ENCODE peak calls at places on chromosomes 11 and 22, in seven cellular contexts. R, B, K, C, W, E and X are unnamed samples.

GRCh38 chr22:38043151-38044039 is 13.8 kb upstream of the PICK1 start:
- DNase-seq in R (no peak), B (no peak), K (no peak), C (no peak), W (no peak), E (no peak), X (no peak)

GRCh38 chr11:64234840-64235379 is 526 bp downstream of the VEGFB start:
- DNase-seq in R (peak; percentile 79), B (no peak), K (no peak), C (no peak), W (no peak), E (no peak), X (peak; percentile 48)

GRCh38 chr11:88421530-88421929 is 84.0 kb upstream of the CTSC start:
- DNase-seq in R (no peak), B (no peak), K (no peak), C (peak; percentile 57), W (peak; percentile 31), E (no peak), X (no peak)

GRCh38 chr22:50705851-50706351 is 32.1 kb upstream of the ACR start:
- DNase-seq in R (no peak), B (no peak), K (no peak), C (no peak), W (no peak), E (no peak), X (no peak)

GRCh38 chr11:23556163-23556750 is 696.0 kb upstream of the CCDC179 start:
- DNase-seq in R (no peak), B (no peak), K (no peak), C (no peak), W (no peak), E (no peak), X (no peak)

GRCh38 chr11:78796956-78797355 is 222.3 kb upstream of the NARS2 start:
- DNase-seq in R (no peak), B (no peak), K (no peak), C (no peak), W (no peak), E (no peak), X (no peak)

GRCh38 chr11:68998390-68998911 is 14.6 kb downstream of the MRGPRF start:
- DNase-seq in R (peak; percentile 89), B (no peak), K (no peak), C (no peak), W (no peak), E (no peak), X (peak; percentile 0)

GRCh38 chr11:12284321-12285050 is 92.9 kb upstream of the PARVA start:
- DNase-seq in R (peak; percentile 1), B (no peak), K (no peak), C (no peak), W (no peak), E (no peak), X (no peak)

GRCh38 chr11:115085461-115086220 is 407.3 kb downstream of the NXPE2 start:
- DNase-seq in R (peak; percentile 75), B (no peak), K (no peak), C (no peak), W (no peak), E (no peak), X (no peak)

GRCh38 chr11:125404811-125405481 is 91.1 kb downstream of the FEZ1 start:
- DNase-seq in R (peak; percentile 91), B (peak; percentile 79), K (peak; percentile 11), C (peak; percentile 81), W (no peak), E (no peak), X (peak; percentile 69)

GRCh38 chr11:69518081-69518950 is 36.9 kb downstream of the LINC01488 start:
- DNase-seq in R (no peak), B (no peak), K (no peak), C (no peak), W (no peak), E (no peak), X (no peak)

GRCh38 chr11:87368151-87368550 is 330.4 kb downstream of the TMEM135 start:
- DNase-seq in R (no peak), B (no peak), K (no peak), C (no peak), W (no peak), E (no peak), X (no peak)

GRCh38 chr11:87366346-87366745 is 328.6 kb downstream of the TMEM135 start:
- DNase-seq in R (no peak), B (no peak), K (no peak), C (no peak), W (no peak), E (no peak), X (no peak)

GRCh38 chr11:87366766-87367405 is 329.2 kb downstream of the TMEM135 start:
- DNase-seq in R (no peak), B (no peak), K (no peak), C (no peak), W (no peak), E (no peak), X (no peak)

GRCh38 chr11:87369888-87370287 is 332.2 kb downstream of the TMEM135 start:
- DNase-seq in R (no peak), B (no peak), K (no peak), C (no peak), W (no peak), E (no peak), X (no peak)

GRCh38 chr11:87368876-87369480 is 331.2 kb downstream of the TMEM135 start:
- DNase-seq in R (no peak), B (no peak), K (no peak), C (no peak), W (no peak), E (peak; percentile 13), X (no peak)
- TF ChIP-seq POLR2AphosphoS5 in R (no peak), B (no peak), K (no peak), C (no peak), W (no peak), E (no peak), X (no peak)

GRCh38 chr11:74776546-74776945 is 27.9 kb downstream of the RNF169 start:
- DNase-seq in R (no peak), B (no peak), K (no peak), C (no peak), W (no peak), E (no peak), X (no peak)

GRCh38 chr11:74777038-74777437 is 28.4 kb downstream of the RNF169 start:
- DNase-seq in R (no peak), B (no peak), K (no peak), C (no peak), W (no peak), E (no peak), X (no peak)

GRCh38 chr11:74771139-74771538 is 22.5 kb downstream of the RNF169 start:
- DNase-seq in R (no peak), B (no peak), K (no peak), C (no peak), W (no peak), E (no peak), X (no peak)

GRCh38 chr11:74770456-74770855 is 21.8 kb downstream of the RNF169 start:
- DNase-seq in R (no peak), B (no peak), K (no peak), C (no peak), W (no peak), E (no peak), X (no peak)

GRCh38 chr11:74773481-74773880 is 24.8 kb downstream of the RNF169 start:
- DNase-seq in R (no peak), B (no peak), K (no peak), C (no peak), W (no peak), E (no peak), X (no peak)
- TF ChIP-seq TAF1 in R (no peak), B (no peak), K (no peak), C (no peak), W (no peak), E (no peak), X (no peak)

GRCh38 chr11:57140568-57140967 is 41.2 kb upstream of the LRRC55 start:
- DNase-seq in R (no peak), B (no peak), K (no peak), C (no peak), W (no peak), E (no peak), X (no peak)

GRCh38 chr11:57143459-57143858 is 38.3 kb upstream of the LRRC55 start:
- DNase-seq in R (no peak), B (no peak), K (no peak), C (peak; percentile 30), W (no peak), E (no peak), X (no peak)

GRCh38 chr11:57146301-57146700 is 35.5 kb upstream of the LRRC55 start:
- DNase-seq in R (no peak), B (no peak), K (no peak), C (no peak), W (no peak), E (no peak), X (no peak)

GRCh38 chr11:57144075-57144474 is 37.7 kb upstream of the LRRC55 start:
- DNase-seq in R (no peak), B (no peak), K (no peak), C (no peak), W (no peak), E (no peak), X (no peak)

DNA sequence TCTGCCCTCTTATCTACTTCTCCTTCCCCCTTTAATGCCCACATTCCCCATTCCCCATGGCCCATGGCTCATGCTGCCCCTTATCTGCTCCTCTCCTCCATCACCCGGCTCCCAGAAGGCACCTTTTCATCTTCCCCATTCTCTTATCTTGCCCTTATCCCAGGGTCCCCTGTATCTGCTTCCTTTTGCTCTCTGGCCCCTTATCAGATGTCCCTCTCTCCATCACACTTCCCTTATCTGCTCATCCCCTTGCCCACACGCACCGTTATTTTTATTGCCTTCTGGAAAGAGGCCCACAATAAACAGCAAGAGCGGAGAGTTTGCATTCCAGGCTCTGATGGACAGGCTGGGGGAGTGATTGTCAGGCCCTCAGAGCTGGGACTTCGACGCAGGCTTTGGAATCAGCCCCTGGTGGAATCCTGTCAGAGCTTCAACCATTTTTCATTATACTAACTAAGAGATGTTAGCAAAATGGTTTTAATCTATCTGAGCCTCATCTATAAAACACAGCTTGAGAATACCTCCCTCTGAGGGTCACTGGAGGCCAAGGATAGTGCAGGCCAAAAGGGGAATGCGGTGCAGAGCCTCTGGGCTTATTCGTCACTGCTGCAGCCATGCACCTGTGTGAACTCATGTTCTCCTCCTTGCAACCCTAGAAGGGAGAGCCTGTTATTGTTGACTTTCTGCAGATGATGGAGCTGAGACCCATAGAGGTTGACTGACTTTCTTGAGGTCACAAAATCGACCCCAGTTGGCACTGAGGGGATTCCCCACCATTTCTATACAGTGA is 37.0 kb upstream of the LRRC55 start:
- DNase-seq in R (peak; percentile 67), B (no peak), K (no peak), C (peak; percentile 28), W (no peak), E (no peak), X (no peak)
- TF ChIP-seq POLR2AphosphoS5 in R (no peak), B (no peak), K (no peak), C (no peak), W (no peak), E (no peak), X (no peak)

GRCh38 chr22:32800158-32800557 is 1.3 kb upstream of the TIMP3 start:
- DNase-seq in R (no peak), B (no peak), K (no peak), C (no peak), W (no peak), E (no peak), X (no peak)

GRCh38 chr22:32803020-32803758 is 1.7 kb downstream of the TIMP3 start:
- DNase-seq in R (no peak), B (no peak), K (no peak), C (no peak), W (no peak), E (no peak), X (no peak)

GRCh38 chr22:32802291-32802826 is 854 bp downstream of the TIMP3 start:
- DNase-seq in R (no peak), B (no peak), K (no peak), C (no peak), W (no peak), E (no peak), X (no peak)

GRCh38 chr22:32801001-32801435 is 487 bp upstream of the TIMP3 start:
- DNase-seq in R (no peak), B (no peak), K (no peak), C (no peak), W (no peak), E (no peak), X (no peak)

GRCh38 chr22:32801436-32802290 is at the start of gene TIMP3:
- DNase-seq in R (peak; percentile 95), B (no peak), K (no peak), C (peak; percentile 59), W (no peak), E (peak; percentile 57), X (no peak)
- TF ChIP-seq TAF1 in R (peak; percentile 65), B (no peak), K (peak; percentile 84), C (no peak), W (no peak), E (peak; percentile 91), X (no peak)